ENCODE peak calls at places on chromosomes 13 and 19, in eight cellular contexts. One of them, this sample, is unnamed.

GRCh38 chr19:17088552-17088951 is 13.0 kb downstream of the MYO9B start:
- DNase-seq in EH: no peak
- DNase-seq in stimulated activated CD4-positive, alpha-beta T cell treated with anti-CD3 and anti-CD28 coated beads, Interleukin-15, amount 100 ng/mL, for 1 hour: no peak
- DNase-seq in NCI-H446 treated with DMSO at 0.1 percent for 48 hours: no peak
- DNase-seq in AG20443: no peak
- DNase-seq in GM12865: no peak
- DNase-seq in activated naive CD4-positive, alpha-beta T cell treated with anti-CD3 and anti-CD28 coated beads, Interleukin-2, amount 50 U/mL, for 16 hours: no peak
- DNase-seq in posterior vena cava: no peak
- DNase-seq in this sample: no peak

GRCh38 chr13:113959198-113959597 is 14.7 kb downstream of the C13orf46 start:
- DNase-seq in NCI-H446 treated with DMSO at 0.1 percent for 48 hours: no peak
- DNase-seq in AG20443: no peak
- DNase-seq in GM12865: no peak
- DNase-seq in posterior vena cava: no peak
- DNase-seq in EH: no peak
- DNase-seq in activated naive CD4-positive, alpha-beta T cell treated with anti-CD3 and anti-CD28 coated beads, Interleukin-2, amount 50 U/mL, for 16 hours: no peak
- DNase-seq in stimulated activated CD4-positive, alpha-beta T cell treated with anti-CD3 and anti-CD28 coated beads, Interleukin-15, amount 100 ng/mL, for 1 hour: no peak
- DNase-seq in this sample: no peak

GRCh38 chr13:81377926-81378325 is 1037.0 kb upstream of the SPRY2 start:
- DNase-seq in NCI-H446 treated with DMSO at 0.1 percent for 48 hours: no peak
- DNase-seq in AG20443: no peak
- DNase-seq in EH: no peak
- DNase-seq in stimulated activated CD4-positive, alpha-beta T cell treated with anti-CD3 and anti-CD28 coated beads, Interleukin-15, amount 100 ng/mL, for 1 hour: no peak
- DNase-seq in activated naive CD4-positive, alpha-beta T cell treated with anti-CD3 and anti-CD28 coated beads, Interleukin-2, amount 50 U/mL, for 16 hours: no peak
- DNase-seq in GM12865: no peak
- DNase-seq in posterior vena cava: no peak
- DNase-seq in this sample: no peak

GRCh38 chr19:21084343-21084742 is 2.3 kb downstream of the ZNF714 start:
- DNase-seq in NCI-H446 treated with DMSO at 0.1 percent for 48 hours: no peak
- DNase-seq in EH: peak
- DNase-seq in AG20443: peak
- DNase-seq in posterior vena cava: no peak
- DNase-seq in GM12865: no peak
- DNase-seq in stimulated activated CD4-positive, alpha-beta T cell treated with anti-CD3 and anti-CD28 coated beads, Interleukin-15, amount 100 ng/mL, for 1 hour: no peak
- DNase-seq in activated naive CD4-positive, alpha-beta T cell treated with anti-CD3 and anti-CD28 coated beads, Interleukin-2, amount 50 U/mL, for 16 hours: no peak
- DNase-seq in this sample: no peak

GRCh38 chr13:24683833-24684599 is 3.8 kb downstream of the ATP12A start:
- DNase-seq in GM12865: peak
- DNase-seq in posterior vena cava: no peak
- DNase-seq in activated naive CD4-positive, alpha-beta T cell treated with anti-CD3 and anti-CD28 coated beads, Interleukin-2, amount 50 U/mL, for 16 hours: peak
- DNase-seq in stimulated activated CD4-positive, alpha-beta T cell treated with anti-CD3 and anti-CD28 coated beads, Interleukin-15, amount 100 ng/mL, for 1 hour: peak
- DNase-seq in EH: peak
- DNase-seq in AG20443: peak
- DNase-seq in NCI-H446 treated with DMSO at 0.1 percent for 48 hours: no peak
- DNase-seq in this sample: peak

GRCh38 chr13:94335786-94336357 is 143.6 kb downstream of the DCT start:
- DNase-seq in GM12865: no peak
- DNase-seq in NCI-H446 treated with DMSO at 0.1 percent for 48 hours: no peak
- DNase-seq in EH: no peak
- DNase-seq in AG20443: no peak
- DNase-seq in stimulated activated CD4-positive, alpha-beta T cell treated with anti-CD3 and anti-CD28 coated beads, Interleukin-15, amount 100 ng/mL, for 1 hour: no peak
- DNase-seq in posterior vena cava: no peak
- DNase-seq in activated naive CD4-positive, alpha-beta T cell treated with anti-CD3 and anti-CD28 coated beads, Interleukin-2, amount 50 U/mL, for 16 hours: no peak
- DNase-seq in this sample: no peak

GRCh38 chr19:17488593-17489391 is 18.5 kb downstream of the SLC27A1 start:
- DNase-seq in EH: peak
- DNase-seq in activated naive CD4-positive, alpha-beta T cell treated with anti-CD3 and anti-CD28 coated beads, Interleukin-2, amount 50 U/mL, for 16 hours: peak
- DNase-seq in NCI-H446 treated with DMSO at 0.1 percent for 48 hours: no peak
- DNase-seq in posterior vena cava: no peak
- DNase-seq in AG20443: no peak
- DNase-seq in GM12865: peak
- DNase-seq in stimulated activated CD4-positive, alpha-beta T cell treated with anti-CD3 and anti-CD28 coated beads, Interleukin-15, amount 100 ng/mL, for 1 hour: peak
- DNase-seq in this sample: peak

GRCh38 chr13:50993908-50994307 is 84.3 kb downstream of the RNASEH2B start:
- DNase-seq in NCI-H446 treated with DMSO at 0.1 percent for 48 hours: peak
- DNase-seq in posterior vena cava: no peak
- DNase-seq in stimulated activated CD4-positive, alpha-beta T cell treated with anti-CD3 and anti-CD28 coated beads, Interleukin-15, amount 100 ng/mL, for 1 hour: no peak
- DNase-seq in EH: no peak
- DNase-seq in GM12865: no peak
- DNase-seq in activated naive CD4-positive, alpha-beta T cell treated with anti-CD3 and anti-CD28 coated beads, Interleukin-2, amount 50 U/mL, for 16 hours: no peak
- DNase-seq in AG20443: no peak
- DNase-seq in this sample: no peak

GRCh38 chr13:33262554-33262953 is 23.0 kb downstream of the STARD13 start:
- DNase-seq in stimulated activated CD4-positive, alpha-beta T cell treated with anti-CD3 and anti-CD28 coated beads, Interleukin-15, amount 100 ng/mL, for 1 hour: no peak
- DNase-seq in EH: no peak
- DNase-seq in posterior vena cava: no peak
- DNase-seq in GM12865: no peak
- DNase-seq in activated naive CD4-positive, alpha-beta T cell treated with anti-CD3 and anti-CD28 coated beads, Interleukin-2, amount 50 U/mL, for 16 hours: no peak
- DNase-seq in AG20443: no peak
- DNase-seq in NCI-H446 treated with DMSO at 0.1 percent for 48 hours: no peak
- DNase-seq in this sample: no peak

GRCh38 chr19:54608792-54609191 is 15.4 kb downstream of the LILRA1 start:
- DNase-seq in AG20443: no peak
- DNase-seq in posterior vena cava: peak
- DNase-seq in NCI-H446 treated with DMSO at 0.1 percent for 48 hours: no peak
- DNase-seq in stimulated activated CD4-positive, alpha-beta T cell treated with anti-CD3 and anti-CD28 coated beads, Interleukin-15, amount 100 ng/mL, for 1 hour: no peak
- DNase-seq in activated naive CD4-positive, alpha-beta T cell treated with anti-CD3 and anti-CD28 coated beads, Interleukin-2, amount 50 U/mL, for 16 hours: no peak
- DNase-seq in GM12865: no peak
- DNase-seq in EH: no peak
- DNase-seq in this sample: no peak